ENCODE peak calls at places on chromosomes 4 and X, in six cellular contexts. O is cardiac muscle cell, H is K562, Z is lower lobe of right lung, U is PC-3, I is HepG2. F is an unnamed sample. For H3K9me3, the result is how much of the 10 kb centered on the place peaks cover.

GRCh38 chr4:141609243-141609642 is 27.1 kb upstream of the IL15 start:
- DNase-seq in O (no peak), H (no peak), Z (peak), U (peak), I (no peak), F (no peak)

GRCh38 chrX:72060196-72060974 is 71.3 kb downstream of the RTL5 start:
- DNase-seq in O (peak), H (no peak), Z (no peak), U (no peak), I (no peak), F (no peak)

GRCh38 chrX:44012484-44013096 is 39.4 kb upstream of the NDP start:
- DNase-seq in O (no peak), H (no peak), Z (peak), U (peak), I (no peak), F (peak)

GRCh38 chrX:123835661-123836371 is 24.0 kb upstream of the XIAP start:
- DNase-seq in O (no peak), H (no peak), Z (no peak), U (peak), I (no peak), F (no peak)

GRCh38 chr4:24456431-24456830 is 127.9 kb downstream of the DHX15 start:
- DNase-seq in O (no peak), H (no peak), Z (no peak), U (no peak), I (no peak), F (no peak)

GRCh38 chrX:46582964-46583363 is 9.4 kb downstream of the CHST7 start:
- DNase-seq in O (no peak), H (no peak), Z (no peak), U (no peak), I (no peak), F (peak)

GRCh38 chrX:47814853-47815252 is 21.8 kb upstream of the ZNF81 start:
- DNase-seq in O (peak), H (peak), Z (no peak), U (no peak), I (no peak), F (no peak)

GRCh38 chr4:6372649-6373525 is 99.5 kb downstream of the PPP2R2C start:
- DNase-seq in O (peak), H (peak), Z (no peak), U (peak), I (peak), F (no peak)

GRCh38 chr4:159070742-159071141 is 32.1 kb upstream of the RAPGEF2 start:
- DNase-seq in O (no peak), H (no peak), Z (no peak), U (peak), I (no peak), F (no peak)

GRCh38 chr4:109969909-109970308 is 57.2 kb downstream of the EGF start:
- DNase-seq in O (no peak), H (no peak), Z (no peak), U (no peak), I (peak), F (no peak)

GRCh38 chrX:150649096-150649870 is 43.9 kb upstream of the MTMR1 start:
- DNase-seq in O (no peak), H (no peak), Z (peak), U (peak), I (no peak), F (no peak)

GRCh38 chr4:118904935-118905334 is 16.3 kb downstream of the SYNPO2 start:
- DNase-seq in O (no peak), H (peak), Z (no peak), U (no peak), I (no peak), F (no peak)

GRCh38 chr4:123345132-123345923 is 51.3 kb upstream of the SPRY1 start:
- DNase-seq in O (no peak), H (no peak), Z (no peak), U (no peak), I (no peak), F (no peak)
- TF ChIP-seq CTCF in O (no peak), H (no peak), Z (no peak), U (no peak), I (no peak), F (no peak)

DNA sequence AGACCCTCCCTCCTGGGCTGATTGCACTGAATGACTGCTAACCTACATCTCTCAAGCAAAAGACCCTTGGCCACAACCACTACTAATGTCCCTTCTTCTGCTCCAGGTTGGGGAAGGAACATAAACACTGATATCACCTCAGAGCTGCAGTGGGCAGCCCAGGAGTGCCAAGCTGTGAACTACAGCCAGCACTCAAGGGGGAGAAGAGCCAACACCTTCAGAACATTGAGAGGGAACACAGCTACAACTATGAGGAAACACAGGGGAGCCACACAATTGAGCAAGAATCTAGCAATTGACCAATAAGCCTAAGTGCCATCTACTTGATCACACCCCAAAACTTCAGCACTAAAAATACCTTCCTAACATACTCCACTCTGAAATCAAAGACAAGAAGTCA is 222.8 kb downstream of the SPATA18 start:
- DNase-seq in O (no peak), H (no peak), Z (no peak), U (no peak), I (no peak), F (no peak)
- H3K9me3 ChIP-seq in O (under half), H (under half), Z (under half), U (under half), I (under half), F (under half)

DNA sequence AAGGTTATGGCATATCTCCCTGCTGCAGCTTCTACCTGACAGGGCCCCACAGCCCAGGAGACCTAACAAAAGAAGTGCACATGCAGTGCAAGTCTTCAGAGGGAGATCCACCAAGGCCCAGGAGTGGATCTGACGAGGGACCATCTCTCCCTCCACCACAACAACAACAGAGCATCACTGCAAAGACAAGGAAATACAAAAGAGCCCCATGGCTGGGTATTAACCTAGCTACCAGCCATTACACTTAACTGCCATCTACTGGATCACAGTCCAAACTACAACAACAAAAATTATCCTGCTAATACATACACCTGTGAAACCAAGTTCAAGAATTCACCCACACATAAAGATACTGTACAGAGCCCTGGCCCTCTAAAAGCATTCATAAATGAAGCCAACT is 280.2 kb upstream of the SLC7A11 start:
- DNase-seq in O (peak), H (peak), Z (no peak), U (peak), I (peak), F (no peak)
- TF ChIP-seq CTCF in O (peak), H (peak), Z (no peak), U (peak), I (peak), F (peak)

GRCh38 chrX:45372151-45372550 is 171.5 kb upstream of the DIPK2B start:
- DNase-seq in O (no peak), H (no peak), Z (no peak), U (no peak), I (no peak), F (no peak)
- H3K9me3 ChIP-seq in O (under half), H (under half), Z (under half), U (under half), I (under half), F (under half)

GRCh38 chrX:50067435-50068292 is 133.1 kb downstream of the AKAP4 start:
- DNase-seq in O (peak), H (no peak), Z (peak), U (no peak), I (peak), F (no peak)
- TF ChIP-seq CTCF in O (peak), H (no peak), Z (no peak), U (no peak), I (no peak), F (no peak)

DNA sequence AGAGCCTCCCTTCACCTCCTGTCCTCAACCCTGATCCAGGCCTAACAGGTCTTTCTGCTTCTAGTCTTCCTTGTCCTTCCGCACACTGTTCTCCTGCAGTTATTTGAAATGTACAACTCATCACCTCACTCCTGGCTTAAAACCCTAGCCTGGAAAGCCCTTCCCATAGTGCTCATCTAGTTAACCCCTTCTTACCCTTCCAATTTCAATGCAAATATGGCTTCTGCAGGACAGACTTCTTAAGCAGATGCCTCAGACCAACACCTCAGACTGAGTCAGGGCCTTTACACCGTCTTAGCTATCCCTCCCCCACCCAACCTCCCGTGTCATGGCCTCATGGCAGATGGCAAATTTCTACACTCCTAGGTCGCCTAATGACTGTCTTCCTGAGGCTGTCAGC is 130.4 kb downstream of the BCOR start:
- DNase-seq in O (no peak), H (no peak), Z (no peak), U (peak), I (no peak), F (no peak)
- H3K9me3 ChIP-seq in O (under half), H (under half), Z (under half), U (under half), I (under half), F (under half)

GRCh38 chr4:27084685-27085356 is 224.2 kb downstream of the STIM2 start:
- DNase-seq in O (peak), H (peak), Z (peak), U (peak), I (no peak), F (no peak)
- TF ChIP-seq CTCF in O (no peak), H (peak), Z (peak), U (peak), I (peak), F (no peak)

GRCh38 chr4:384311-385010 is 46.8 kb downstream of the ZNF141 start:
- DNase-seq in O (no peak), H (no peak), Z (no peak), U (no peak), I (no peak), F (no peak)

GRCh38 chr4:385934-386707 is 48.5 kb downstream of the ZNF141 start:
- DNase-seq in O (no peak), H (no peak), Z (no peak), U (no peak), I (no peak), F (no peak)

GRCh38 chr4:386708-387105 is 49.1 kb downstream of the ZNF141 start:
- DNase-seq in O (no peak), H (no peak), Z (no peak), U (no peak), I (no peak), F (no peak)
- H3K9me3 ChIP-seq in O (under half), H (under half), Z (half or more), U (under half), I (half or more), F (under half)

DNA sequence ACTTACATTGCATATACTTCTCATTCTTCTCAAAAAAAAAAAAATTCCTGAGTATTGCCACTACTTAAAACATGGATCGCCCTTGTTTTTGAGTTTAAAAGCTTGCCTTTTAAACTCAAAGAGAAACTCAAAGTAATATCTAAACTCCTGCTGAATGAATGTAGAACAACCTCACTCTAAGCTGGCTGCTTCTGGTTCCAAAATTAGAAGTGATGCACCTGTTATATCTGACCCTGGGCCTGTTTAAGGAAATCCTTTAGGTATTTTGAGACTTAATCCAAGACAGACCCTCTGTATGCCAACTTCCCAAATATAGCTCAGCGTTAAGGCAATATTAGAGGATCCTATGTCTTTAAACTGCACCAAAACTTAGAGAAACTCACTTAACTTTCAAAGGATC is 1.8 kb upstream of the OTUD4 start:
- DNase-seq in O (no peak), H (no peak), Z (no peak), U (no peak), I (no peak), F (no peak)
- TF ChIP-seq CTCF in O (no peak), H (no peak), Z (no peak), U (no peak), I (no peak), F (no peak)

F was measured in keratinocyte.